ENCODE peak calls at places on chromosomes 16 and 17, in four cellular contexts. A, R, M and N are unnamed samples.

GRCh38 chr17:80432350-80432955 is 17.5 kb downstream of the ENDOV start:
- DNase-seq in A (no peak), R (no peak), M (no peak), N (no peak)

GRCh38 chr17:301681-302299 is 50.8 kb downstream of the RPH3AL start:
- DNase-seq in A (peak), R (no peak), M (no peak), N (peak)

GRCh38 chr16:11722468-11722808 is 20.2 kb downstream of the TXNDC11 start:
- DNase-seq in A (no peak), R (no peak), M (no peak), N (no peak)

GRCh38 chr17:17613708-17614114 is 22.2 kb upstream of the PEMT start:
- DNase-seq in A (peak), R (peak), M (peak), N (peak)

GRCh38 chr17:78182504-78182903 is 4.3 kb downstream of the TK1 start:
- DNase-seq in A (no peak), R (no peak), M (no peak), N (peak)

GRCh38 chr17:46003907-46004748 is 5.1 kb downstream of the STH start:
- DNase-seq in A (peak), R (no peak), M (peak), N (peak)

GRCh38 chr16:8753411-8754054 is 43.9 kb downstream of the TMEM186 start:
- DNase-seq in A (no peak), R (no peak), M (no peak), N (peak)

GRCh38 chr17:40560592-40561293 is 4.5 kb downstream of the CCR7 start:
- DNase-seq in A (peak), R (peak), M (no peak), N (no peak)